ENCODE peak calls at places on chromosome 22, in five cellular contexts. O is suprapubic skin; I is mesothelial cell of epicardium; E is stimulated activated CD8-positive, alpha-beta memory T cell treated with anti-CD3 and anti-CD28 coated beads, Interleukin-4, amount 100 ng/mL, for 1 hour; F is T-helper 2 cell. X is an unnamed sample.

GRCh38 chr22:45170001-45170466 is 6.3 kb downstream of the NUP50 start:
- DNase-seq in O (no peak), I (no peak), E (no peak), F (no peak), X (no peak)

GRCh38 chr22:50269573-50270301 is 443 bp downstream of the MAPK11 start:
- DNase-seq in O (no peak), I (no peak), E (no peak), F (no peak), X (peak)

GRCh38 chr22:44107341-44107740 is 73.4 kb upstream of the PARVG start:
- DNase-seq in O (no peak), I (no peak), E (no peak), F (no peak), X (no peak)

GRCh38 chr22:49297286-49297870 is 530.3 kb downstream of the BRD1 start:
- DNase-seq in O (peak), I (no peak), E (no peak), F (no peak), X (peak)

GRCh38 chr22:48485144-48486135 is 1342.2 kb downstream of the BRD1 start:
- DNase-seq in O (peak), I (no peak), E (no peak), F (no peak), X (peak)

GRCh38 chr22:41603873-41604332 is 14.3 kb upstream of the PMM1 start:
- DNase-seq in O (no peak), I (no peak), E (no peak), F (peak), X (no peak)

GRCh38 chr22:27810566-27810965 is 9.0 kb upstream of the MN1 start:
- DNase-seq in O (no peak), I (no peak), E (no peak), F (no peak), X (no peak)

GRCh38 chr22:24465566-24465965 is 29.6 kb upstream of the UPB1 start:
- DNase-seq in O (no peak), I (no peak), E (no peak), F (no peak), X (no peak)

GRCh38 chr22:42939941-42940653 is 74.9 kb downstream of the PACSIN2 start:
- DNase-seq in O (no peak), I (no peak), E (no peak), F (no peak), X (no peak)

GRCh38 chr22:50274311-50274710 is 4.1 kb upstream of the MAPK11 start:
- DNase-seq in O (no peak), I (no peak), E (no peak), F (no peak), X (no peak)

X was measured in upper lobe of left lung.